ENCODE peak calls at places on chromosomes 11 and 22, in ten cellular contexts. Q, Y, P, N, H, C, Z, L, V and W are unnamed samples.

GRCh38 chr22:48173061-48173849 is 1410.8 kb downstream of the TBC1D22A start:
- DNase-seq in P (no peak), N (no peak), L (no peak), V (no peak), Q (no peak), Z (no peak), Y (no peak), C (no peak), H (no peak), W (no peak)

GRCh38 chr22:44765571-44766285 is 13.4 kb downstream of the ARHGAP8 start:
- DNase-seq in Q (no peak), P (no peak), V (no peak), Z (no peak), Y (no peak), H (no peak), N (no peak), L (no peak), C (no peak), W (no peak)

GRCh38 chr22:46007003-46007847 is 30.3 kb upstream of the WNT7B start:
- DNase-seq in Q (no peak), N (no peak), P (no peak), Y (no peak), L (no peak), H (no peak), Z (peak; percentile 79), V (no peak), C (no peak), W (no peak)

GRCh38 chr11:126061707-126062678 is 673 bp downstream of the CDON start:
- DNase-seq in V (no peak), P (peak; percentile 15), Q (peak; percentile 32), Y (no peak), C (peak; percentile 23), N (peak; percentile 57), H (peak; percentile 9), L (no peak), Z (peak; percentile 25), W (peak; percentile 6)

GRCh38 chr22:29695129-29695926 is 24.5 kb upstream of the CABP7 start:
- DNase-seq in Z (no peak), L (no peak), C (no peak), Y (no peak), Q (no peak), N (no peak), V (no peak), P (no peak), H (no peak), W (no peak)

GRCh38 chr11:45538363-45538762 is 127.1 kb downstream of the CHST1 start:
- DNase-seq in V (no peak), N (no peak), Z (no peak), Y (no peak), L (no peak), Q (no peak), C (no peak), P (no peak), H (no peak), W (no peak)

GRCh38 chr11:32400196-32400595 is 35.1 kb downstream of the WT1 start:
- DNase-seq in Z (no peak), C (no peak), N (no peak), V (no peak), Q (no peak), H (no peak), L (no peak), Y (no peak), P (no peak), W (no peak)

GRCh38 chr11:87466228-87466627 is 428.5 kb downstream of the TMEM135 start:
- DNase-seq in N (no peak), V (no peak), Q (no peak), H (no peak), Z (no peak), P (no peak), C (no peak), Y (no peak), L (no peak), W (no peak)

GRCh38 chr11:117950320-117950719 is 21.1 kb upstream of the TMPRSS13 start:
- DNase-seq in Y (peak; percentile 66), V (no peak), Z (no peak), P (peak; percentile 47), L (peak; percentile 82), Q (peak; percentile 38), N (peak; percentile 91), H (peak; percentile 17), C (peak; percentile 56), W (peak; percentile 50)

GRCh38 chr11:59437770-59438169 is 1.5 kb downstream of the OR5A1 start:
- DNase-seq in N (peak; percentile 25), Q (no peak), P (no peak), V (no peak), C (no peak), Y (no peak), L (no peak), H (no peak), Z (no peak), W (no peak)

GRCh38 chr11:130849215-130849568 is 67.1 kb downstream of the SNX19 start:
- DNase-seq in V (no peak), Q (no peak), L (no peak), P (no peak), C (no peak), Z (peak; percentile 37), N (no peak), Y (no peak), H (no peak), W (no peak)

GRCh38 chr11:113034591-113034990 is 73.4 kb downstream of the NCAM1 start:
- DNase-seq in L (no peak), N (no peak), H (no peak), C (no peak), Q (no peak), V (no peak), P (no peak), Z (no peak), Y (no peak), W (no peak)

GRCh38 chr11:132472411-132473205 is 1059.7 kb downstream of the OPCML start:
- DNase-seq in C (no peak), P (no peak), Q (no peak), N (no peak), H (no peak), L (no peak), V (no peak), Z (peak; percentile 6), Y (no peak), W (no peak)

GRCh38 chr11:125496465-125496817 is 376 bp upstream of the FEZ1 start:
- DNase-seq in Q (no peak), L (no peak), V (no peak), H (no peak), Z (peak; percentile 6), C (no peak), N (no peak), Y (no peak), P (no peak), W (no peak)

GRCh38 chr11:90134420-90135003 is at the start of gene NAALAD2:
- DNase-seq in H (no peak), V (peak; percentile 37), C (peak; percentile 10), P (no peak), L (no peak), Z (peak; percentile 26), Y (no peak), Q (peak; percentile 42), N (no peak), W (no peak)

GRCh38 chr11:93432247-93432646 is 101.7 kb downstream of the DEUP1 start:
- DNase-seq in Y (no peak), C (no peak), L (no peak), V (no peak), N (no peak), Z (no peak), P (no peak), Q (no peak), H (no peak), W (no peak)

GRCh38 chr11:1812274-1812673 is 22.5 kb upstream of the SYT8 start:
- DNase-seq in Q (no peak), C (no peak), V (no peak), N (no peak), H (no peak), L (no peak), P (no peak), Y (no peak), Z (no peak), W (no peak)

GRCh38 chr22:40348025-40348658 is 1.8 kb downstream of the ADSL start:
- DNase-seq in H (peak; percentile 30), Z (peak; percentile 71), C (peak; percentile 78), L (peak; percentile 89), N (peak; percentile 89), V (no peak), Y (peak; percentile 68), P (peak; percentile 46), Q (peak; percentile 57), W (no peak)

GRCh38 chr11:122706689-122707088 is 51.2 kb downstream of the UBASH3B start:
- DNase-seq in Y (no peak), V (no peak), H (no peak), Z (peak; percentile 66), Q (no peak), C (no peak), N (no peak), P (no peak), L (no peak), W (no peak)

GRCh38 chr11:17259519-17259918 is 17.0 kb upstream of the NUCB2 start:
- DNase-seq in V (no peak), N (no peak), C (no peak), Y (no peak), P (no peak), Z (no peak), Q (no peak), L (no peak), H (no peak), W (no peak)

GRCh38 chr22:46881373-46882118 is 119.1 kb downstream of the TBC1D22A start:
- DNase-seq in N (no peak), V (no peak), H (no peak), Q (no peak), L (no peak), P (no peak), C (no peak), Y (no peak), Z (peak; percentile 23), W (no peak)

GRCh38 chr11:44083433-44083832 is 12.0 kb upstream of the EXT2 start:
- DNase-seq in V (no peak), L (no peak), N (no peak), Y (no peak), Q (no peak), P (no peak), H (no peak), Z (no peak), C (no peak), W (no peak)